ENCODE peak calls at places on chromosomes 7 and 10, in five cellular contexts. One of them, this sample, is unnamed.

GRCh38 chr7:63899691-63900393 is 98.8 kb upstream of the ZNF722 start:
- DNase-seq in HFF-Myc: no peak
- DNase-seq in activated effector memory CD4-positive, alpha-beta T cell treated with anti-CD3 and anti-CD28 coated beads, Interleukin-2, amount 50 U/mL, for 16 hours: peak
- DNase-seq in ACHN: no peak
- DNase-seq in SJSA1: no peak
- DNase-seq in this sample: no peak

GRCh38 chr10:97689637-97690036 is 2.6 kb upstream of the AVPI1 start:
- DNase-seq in HFF-Myc: peak
- DNase-seq in activated effector memory CD4-positive, alpha-beta T cell treated with anti-CD3 and anti-CD28 coated beads, Interleukin-2, amount 50 U/mL, for 16 hours: no peak
- DNase-seq in ACHN: peak
- DNase-seq in SJSA1: peak
- DNase-seq in this sample: peak

GRCh38 chr7:33215992-33216391 is 86.6 kb downstream of the BBS9 start:
- DNase-seq in ACHN: no peak
- DNase-seq in HFF-Myc: no peak
- DNase-seq in SJSA1: no peak
- DNase-seq in activated effector memory CD4-positive, alpha-beta T cell treated with anti-CD3 and anti-CD28 coated beads, Interleukin-2, amount 50 U/mL, for 16 hours: no peak
- DNase-seq in this sample: no peak

GRCh38 chr10:86500846-86501245 is 20.7 kb downstream of the WAPL start:
- DNase-seq in ACHN: no peak
- DNase-seq in activated effector memory CD4-positive, alpha-beta T cell treated with anti-CD3 and anti-CD28 coated beads, Interleukin-2, amount 50 U/mL, for 16 hours: no peak
- DNase-seq in HFF-Myc: no peak
- DNase-seq in SJSA1: no peak
- DNase-seq in this sample: no peak

GRCh38 chr10:130957423-130957822 is 354.1 kb downstream of the TCERG1L start:
- DNase-seq in HFF-Myc: no peak
- DNase-seq in SJSA1: no peak
- DNase-seq in ACHN: no peak
- DNase-seq in activated effector memory CD4-positive, alpha-beta T cell treated with anti-CD3 and anti-CD28 coated beads, Interleukin-2, amount 50 U/mL, for 16 hours: no peak
- DNase-seq in this sample: no peak

GRCh38 chr7:46440186-46440585 is 519.1 kb upstream of the IGFBP3 start:
- DNase-seq in ACHN: no peak
- DNase-seq in activated effector memory CD4-positive, alpha-beta T cell treated with anti-CD3 and anti-CD28 coated beads, Interleukin-2, amount 50 U/mL, for 16 hours: no peak
- DNase-seq in HFF-Myc: no peak
- DNase-seq in SJSA1: no peak
- DNase-seq in this sample: no peak

GRCh38 chr10:124644771-124645170 is 99.4 kb downstream of the FAM53B start:
- DNase-seq in SJSA1: no peak
- DNase-seq in ACHN: no peak
- DNase-seq in HFF-Myc: no peak
- DNase-seq in activated effector memory CD4-positive, alpha-beta T cell treated with anti-CD3 and anti-CD28 coated beads, Interleukin-2, amount 50 U/mL, for 16 hours: no peak
- DNase-seq in this sample: no peak

GRCh38 chr7:39356531-39356930 is 209.7 kb upstream of the YAE1 start:
- DNase-seq in activated effector memory CD4-positive, alpha-beta T cell treated with anti-CD3 and anti-CD28 coated beads, Interleukin-2, amount 50 U/mL, for 16 hours: no peak
- DNase-seq in HFF-Myc: no peak
- DNase-seq in ACHN: no peak
- DNase-seq in SJSA1: no peak
- DNase-seq in this sample: no peak

GRCh38 chr10:44353128-44353390 is 31.8 kb downstream of the CXCL12 start:
- DNase-seq in SJSA1: no peak
- DNase-seq in activated effector memory CD4-positive, alpha-beta T cell treated with anti-CD3 and anti-CD28 coated beads, Interleukin-2, amount 50 U/mL, for 16 hours: no peak
- DNase-seq in ACHN: no peak
- DNase-seq in HFF-Myc: no peak
- DNase-seq in this sample: no peak

GRCh38 chr10:34407227-34407626 is 407.9 kb downstream of the PARD3 start:
- DNase-seq in SJSA1: no peak
- DNase-seq in activated effector memory CD4-positive, alpha-beta T cell treated with anti-CD3 and anti-CD28 coated beads, Interleukin-2, amount 50 U/mL, for 16 hours: no peak
- DNase-seq in HFF-Myc: no peak
- DNase-seq in ACHN: no peak
- DNase-seq in this sample: no peak

GRCh38 chr10:133275683-133276092 is 980 bp downstream of the ADAM8 start:
- DNase-seq in ACHN: no peak
- DNase-seq in SJSA1: no peak
- DNase-seq in HFF-Myc: no peak
- DNase-seq in activated effector memory CD4-positive, alpha-beta T cell treated with anti-CD3 and anti-CD28 coated beads, Interleukin-2, amount 50 U/mL, for 16 hours: peak
- DNase-seq in this sample: no peak

GRCh38 chr10:117654105-117654504 is 111.6 kb downstream of the EMX2 start:
- DNase-seq in ACHN: no peak
- DNase-seq in SJSA1: no peak
- DNase-seq in activated effector memory CD4-positive, alpha-beta T cell treated with anti-CD3 and anti-CD28 coated beads, Interleukin-2, amount 50 U/mL, for 16 hours: no peak
- DNase-seq in HFF-Myc: no peak
- DNase-seq in this sample: no peak

GRCh38 chr7:24025094-24025493 is 258.9 kb upstream of the NPY start:
- DNase-seq in ACHN: no peak
- DNase-seq in SJSA1: no peak
- DNase-seq in activated effector memory CD4-positive, alpha-beta T cell treated with anti-CD3 and anti-CD28 coated beads, Interleukin-2, amount 50 U/mL, for 16 hours: no peak
- DNase-seq in HFF-Myc: no peak
- DNase-seq in this sample: no peak

GRCh38 chr10:110221721-110222261 is 14.4 kb downstream of the MXI1 start:
- DNase-seq in HFF-Myc: peak
- DNase-seq in ACHN: peak
- DNase-seq in SJSA1: peak
- DNase-seq in activated effector memory CD4-positive, alpha-beta T cell treated with anti-CD3 and anti-CD28 coated beads, Interleukin-2, amount 50 U/mL, for 16 hours: peak
- DNase-seq in this sample: peak

GRCh38 chr10:132631348-132631735 is 93.8 kb downstream of the INPP5A start:
- DNase-seq in HFF-Myc: no peak
- DNase-seq in ACHN: no peak
- DNase-seq in SJSA1: no peak
- DNase-seq in activated effector memory CD4-positive, alpha-beta T cell treated with anti-CD3 and anti-CD28 coated beads, Interleukin-2, amount 50 U/mL, for 16 hours: peak
- DNase-seq in this sample: no peak

GRCh38 chr10:17430647-17431355 is 23.6 kb downstream of the ST8SIA6 start:
- DNase-seq in SJSA1: peak
- DNase-seq in ACHN: peak
- DNase-seq in activated effector memory CD4-positive, alpha-beta T cell treated with anti-CD3 and anti-CD28 coated beads, Interleukin-2, amount 50 U/mL, for 16 hours: peak
- DNase-seq in HFF-Myc: peak
- DNase-seq in this sample: peak

GRCh38 chr10:119449760-119450461 is 92.6 kb downstream of the RGS10 start:
- DNase-seq in activated effector memory CD4-positive, alpha-beta T cell treated with anti-CD3 and anti-CD28 coated beads, Interleukin-2, amount 50 U/mL, for 16 hours: no peak
- DNase-seq in ACHN: peak
- DNase-seq in SJSA1: peak
- DNase-seq in HFF-Myc: peak
- DNase-seq in this sample: no peak

GRCh38 chr10:3468919-3469638 is 296.5 kb upstream of the PITRM1 start:
- DNase-seq in HFF-Myc: peak
- DNase-seq in activated effector memory CD4-positive, alpha-beta T cell treated with anti-CD3 and anti-CD28 coated beads, Interleukin-2, amount 50 U/mL, for 16 hours: no peak
- DNase-seq in ACHN: peak
- DNase-seq in SJSA1: peak
- DNase-seq in this sample: peak

GRCh38 chr7:121204537-121204936 is 124.3 kb upstream of the WNT16 start:
- DNase-seq in ACHN: no peak
- DNase-seq in HFF-Myc: peak
- DNase-seq in activated effector memory CD4-positive, alpha-beta T cell treated with anti-CD3 and anti-CD28 coated beads, Interleukin-2, amount 50 U/mL, for 16 hours: no peak
- DNase-seq in SJSA1: no peak
- DNase-seq in this sample: no peak

GRCh38 chr7:27148031-27148775 is 629 bp upstream of the HOXA6 start:
- DNase-seq in activated effector memory CD4-positive, alpha-beta T cell treated with anti-CD3 and anti-CD28 coated beads, Interleukin-2, amount 50 U/mL, for 16 hours: no peak
- DNase-seq in HFF-Myc: no peak
- DNase-seq in ACHN: peak
- DNase-seq in SJSA1: no peak
- DNase-seq in this sample: no peak

GRCh38 chr10:102674566-102674965 is 30.3 kb downstream of the TRIM8 start:
- DNase-seq in HFF-Myc: no peak
- DNase-seq in SJSA1: no peak
- DNase-seq in activated effector memory CD4-positive, alpha-beta T cell treated with anti-CD3 and anti-CD28 coated beads, Interleukin-2, amount 50 U/mL, for 16 hours: no peak
- DNase-seq in ACHN: no peak
- DNase-seq in this sample: no peak

GRCh38 chr10:32326119-32326518 is 20.8 kb downstream of the EPC1 start:
- DNase-seq in SJSA1: no peak
- DNase-seq in ACHN: no peak
- DNase-seq in activated effector memory CD4-positive, alpha-beta T cell treated with anti-CD3 and anti-CD28 coated beads, Interleukin-2, amount 50 U/mL, for 16 hours: no peak
- DNase-seq in HFF-Myc: no peak
- DNase-seq in this sample: no peak

GRCh38 chr10:79201706-79202105 is 132.9 kb downstream of the ZMIZ1 start:
- DNase-seq in ACHN: no peak
- DNase-seq in HFF-Myc: no peak
- DNase-seq in activated effector memory CD4-positive, alpha-beta T cell treated with anti-CD3 and anti-CD28 coated beads, Interleukin-2, amount 50 U/mL, for 16 hours: no peak
- DNase-seq in SJSA1: no peak
- DNase-seq in this sample: no peak

GRCh38 chr10:42958142-42958868 is 118.6 kb upstream of the RET start:
- DNase-seq in ACHN: no peak
- DNase-seq in SJSA1: no peak
- DNase-seq in HFF-Myc: no peak
- DNase-seq in activated effector memory CD4-positive, alpha-beta T cell treated with anti-CD3 and anti-CD28 coated beads, Interleukin-2, amount 50 U/mL, for 16 hours: peak
- DNase-seq in this sample: no peak

GRCh38 chr7:20404371-20404770 is 73.7 kb downstream of the ITGB8 start:
- DNase-seq in HFF-Myc: no peak
- DNase-seq in SJSA1: no peak
- DNase-seq in activated effector memory CD4-positive, alpha-beta T cell treated with anti-CD3 and anti-CD28 coated beads, Interleukin-2, amount 50 U/mL, for 16 hours: no peak
- DNase-seq in ACHN: no peak
- DNase-seq in this sample: no peak

GRCh38 chr10:856405-857157 is 74.9 kb downstream of the LARP4B start:
- DNase-seq in HFF-Myc: no peak
- DNase-seq in SJSA1: no peak
- DNase-seq in activated effector memory CD4-positive, alpha-beta T cell treated with anti-CD3 and anti-CD28 coated beads, Interleukin-2, amount 50 U/mL, for 16 hours: no peak
- DNase-seq in ACHN: no peak
- DNase-seq in this sample: no peak

GRCh38 chr10:97179731-97180366 is 5.9 kb downstream of the SLIT1 start:
- DNase-seq in ACHN: no peak
- DNase-seq in HFF-Myc: no peak
- DNase-seq in activated effector memory CD4-positive, alpha-beta T cell treated with anti-CD3 and anti-CD28 coated beads, Interleukin-2, amount 50 U/mL, for 16 hours: no peak
- DNase-seq in SJSA1: no peak
- DNase-seq in this sample: no peak

GRCh38 chr10:48470115-48470892 is 134.6 kb downstream of the ARHGAP22 start:
- DNase-seq in activated effector memory CD4-positive, alpha-beta T cell treated with anti-CD3 and anti-CD28 coated beads, Interleukin-2, amount 50 U/mL, for 16 hours: peak
- DNase-seq in SJSA1: peak
- DNase-seq in HFF-Myc: no peak
- DNase-seq in ACHN: no peak
- DNase-seq in this sample: no peak

This sample was measured in LoVo.